ENCODE peak calls at places on chromosomes 3 and 15, in nine cellular contexts. One of them, this sample, is unnamed.

GRCh38 chr15:75198560-75199346 is 2.9 kb upstream of the C15orf39 start:
- DNase-seq in fibroblast of the aortic adventitia: peak; percentile 50
- DNase-seq in right lobe of liver: no peak
- DNase-seq in ovary: no peak
- DNase-seq in tibial artery: no peak
- DNase-seq in heart left ventricle: no peak
- DNase-seq in fibroblast of lung: peak; percentile 47
- DNase-seq in ascending aorta: no peak
- DNase-seq in K562: peak; percentile 59
- DNase-seq in this sample: peak; percentile 52

GRCh38 chr3:113468536-113468935 is 27.2 kb upstream of the CFAP44 start:
- DNase-seq in fibroblast of the aortic adventitia: no peak
- DNase-seq in right lobe of liver: no peak
- DNase-seq in ovary: no peak
- DNase-seq in tibial artery: no peak
- DNase-seq in heart left ventricle: no peak
- DNase-seq in fibroblast of lung: no peak
- DNase-seq in ascending aorta: no peak
- DNase-seq in K562: no peak
- DNase-seq in this sample: no peak

GRCh38 chr15:29136815-29137214 is 132.8 kb downstream of the NSMCE3 start:
- DNase-seq in fibroblast of the aortic adventitia: no peak
- DNase-seq in right lobe of liver: peak; percentile 22
- DNase-seq in ovary: no peak
- DNase-seq in tibial artery: no peak
- DNase-seq in heart left ventricle: no peak
- DNase-seq in fibroblast of lung: no peak
- DNase-seq in ascending aorta: peak; percentile 28
- DNase-seq in K562: no peak
- DNase-seq in this sample: no peak

GRCh38 chr15:70611286-70611685 is 152.1 kb downstream of the UACA start:
- DNase-seq in fibroblast of the aortic adventitia: no peak
- DNase-seq in right lobe of liver: no peak
- DNase-seq in ovary: no peak
- DNase-seq in tibial artery: no peak
- DNase-seq in heart left ventricle: no peak
- DNase-seq in fibroblast of lung: no peak
- DNase-seq in ascending aorta: no peak
- DNase-seq in K562: no peak
- DNase-seq in this sample: no peak

GRCh38 chr3:101824691-101825090 is 24.6 kb upstream of the NFKBIZ start:
- DNase-seq in fibroblast of the aortic adventitia: peak; percentile 50
- DNase-seq in right lobe of liver: no peak
- DNase-seq in ovary: no peak
- DNase-seq in tibial artery: no peak
- DNase-seq in heart left ventricle: no peak
- DNase-seq in fibroblast of lung: peak; percentile 39
- DNase-seq in ascending aorta: no peak
- DNase-seq in K562: no peak
- DNase-seq in this sample: no peak

GRCh38 chr3:190514163-190515153 is 573 bp downstream of the IL1RAP start:
- DNase-seq in fibroblast of the aortic adventitia: peak; percentile 63
- DNase-seq in right lobe of liver: peak; percentile 70
- DNase-seq in ovary: peak; percentile 27
- DNase-seq in tibial artery: peak; percentile 58
- DNase-seq in heart left ventricle: peak; percentile 50
- DNase-seq in fibroblast of lung: peak; percentile 62
- DNase-seq in ascending aorta: peak; percentile 67
- DNase-seq in K562: no peak
- DNase-seq in this sample: peak; percentile 33

GRCh38 chr3:107142786-107143185 is 234.5 kb upstream of the CCDC54 start:
- DNase-seq in fibroblast of the aortic adventitia: no peak
- DNase-seq in right lobe of liver: no peak
- DNase-seq in ovary: no peak
- DNase-seq in tibial artery: no peak
- DNase-seq in heart left ventricle: no peak
- DNase-seq in fibroblast of lung: no peak
- DNase-seq in ascending aorta: no peak
- DNase-seq in K562: no peak
- DNase-seq in this sample: no peak

GRCh38 chr3:65485826-65486592 is 552.7 kb downstream of the MAGI1 start:
- DNase-seq in fibroblast of the aortic adventitia: no peak
- DNase-seq in right lobe of liver: no peak
- DNase-seq in ovary: no peak
- DNase-seq in tibial artery: no peak
- DNase-seq in heart left ventricle: no peak
- DNase-seq in fibroblast of lung: peak; percentile 19
- DNase-seq in ascending aorta: no peak
- DNase-seq in K562: no peak
- DNase-seq in this sample: no peak

GRCh38 chr15:77029166-77030041 is 34.5 kb downstream of the PSTPIP1 start:
- DNase-seq in fibroblast of the aortic adventitia: no peak
- DNase-seq in right lobe of liver: peak; percentile 33
- DNase-seq in ovary: peak; percentile 12
- DNase-seq in tibial artery: no peak
- DNase-seq in heart left ventricle: peak; percentile 21
- DNase-seq in fibroblast of lung: no peak
- DNase-seq in ascending aorta: peak; percentile 53
- DNase-seq in K562: peak; percentile 22
- DNase-seq in this sample: peak; percentile 59

GRCh38 chr3:61985020-61985419 is 388.3 kb downstream of the FEZF2 start:
- DNase-seq in fibroblast of the aortic adventitia: peak; percentile 57
- DNase-seq in right lobe of liver: no peak
- DNase-seq in ovary: no peak
- DNase-seq in tibial artery: no peak
- DNase-seq in heart left ventricle: no peak
- DNase-seq in fibroblast of lung: peak; percentile 54
- DNase-seq in ascending aorta: no peak
- DNase-seq in K562: no peak
- DNase-seq in this sample: no peak

GRCh38 chr15:75578206-75578947 is 738 bp downstream of the PTPN9 start:
- DNase-seq in fibroblast of the aortic adventitia: no peak
- DNase-seq in right lobe of liver: peak; percentile 62
- DNase-seq in ovary: peak; percentile 30
- DNase-seq in tibial artery: no peak
- DNase-seq in heart left ventricle: peak; percentile 39
- DNase-seq in fibroblast of lung: peak; percentile 22
- DNase-seq in ascending aorta: no peak
- DNase-seq in K562: peak; percentile 46
- DNase-seq in this sample: peak; percentile 44

GRCh38 chr15:92906563-92907081 is 6.5 kb downstream of the CHD2 start:
- DNase-seq in fibroblast of the aortic adventitia: peak; percentile 62
- DNase-seq in right lobe of liver: no peak
- DNase-seq in ovary: no peak
- DNase-seq in tibial artery: no peak
- DNase-seq in heart left ventricle: no peak
- DNase-seq in fibroblast of lung: no peak
- DNase-seq in ascending aorta: no peak
- DNase-seq in K562: peak; percentile 77
- DNase-seq in this sample: no peak

GRCh38 chr3:114900908-114901307 is 246.2 kb downstream of the ZBTB20 start:
- DNase-seq in fibroblast of the aortic adventitia: no peak
- DNase-seq in right lobe of liver: no peak
- DNase-seq in ovary: no peak
- DNase-seq in tibial artery: no peak
- DNase-seq in heart left ventricle: no peak
- DNase-seq in fibroblast of lung: no peak
- DNase-seq in ascending aorta: no peak
- DNase-seq in K562: no peak
- DNase-seq in this sample: no peak

GRCh38 chr15:78037779-78038305 is 39.7 kb downstream of the TBC1D2B start:
- DNase-seq in fibroblast of the aortic adventitia: no peak
- DNase-seq in right lobe of liver: no peak
- DNase-seq in ovary: no peak
- DNase-seq in tibial artery: no peak
- DNase-seq in heart left ventricle: no peak
- DNase-seq in fibroblast of lung: no peak
- DNase-seq in ascending aorta: peak; percentile 56
- DNase-seq in K562: no peak
- DNase-seq in this sample: no peak

GRCh38 chr3:277873-278272 is 81.3 kb downstream of the CHL1 start:
- DNase-seq in fibroblast of the aortic adventitia: no peak
- DNase-seq in right lobe of liver: no peak
- DNase-seq in ovary: no peak
- DNase-seq in tibial artery: no peak
- DNase-seq in heart left ventricle: no peak
- DNase-seq in fibroblast of lung: no peak
- DNase-seq in ascending aorta: no peak
- DNase-seq in K562: no peak
- DNase-seq in this sample: no peak

GRCh38 chr15:49036650-49037545 is 9.3 kb downstream of the SECISBP2L start:
- DNase-seq in fibroblast of the aortic adventitia: peak; percentile 31
- DNase-seq in right lobe of liver: no peak
- DNase-seq in ovary: no peak
- DNase-seq in tibial artery: no peak
- DNase-seq in heart left ventricle: no peak
- DNase-seq in fibroblast of lung: peak; percentile 62
- DNase-seq in ascending aorta: no peak
- DNase-seq in K562: peak; percentile 9
- DNase-seq in this sample: no peak

GRCh38 chr15:90043611-90044010 is 42.5 kb downstream of the ZNF710 start:
- DNase-seq in fibroblast of the aortic adventitia: no peak
- DNase-seq in right lobe of liver: peak; percentile 15
- DNase-seq in ovary: no peak
- DNase-seq in tibial artery: no peak
- DNase-seq in heart left ventricle: no peak
- DNase-seq in fibroblast of lung: no peak
- DNase-seq in ascending aorta: no peak
- DNase-seq in K562: no peak
- DNase-seq in this sample: no peak

GRCh38 chr3:187080799-187081450 is 58.4 kb downstream of the RPL39L start:
- DNase-seq in fibroblast of the aortic adventitia: no peak
- DNase-seq in right lobe of liver: no peak
- DNase-seq in ovary: no peak
- DNase-seq in tibial artery: no peak
- DNase-seq in heart left ventricle: no peak
- DNase-seq in fibroblast of lung: no peak
- DNase-seq in ascending aorta: no peak
- DNase-seq in K562: no peak
- DNase-seq in this sample: no peak

GRCh38 chr3:125684199-125684598 is 88.9 kb upstream of the OSBPL11 start:
- DNase-seq in fibroblast of the aortic adventitia: peak; percentile 12
- DNase-seq in right lobe of liver: no peak
- DNase-seq in ovary: peak; percentile 42
- DNase-seq in tibial artery: no peak
- DNase-seq in heart left ventricle: no peak
- DNase-seq in fibroblast of lung: peak; percentile 81
- DNase-seq in ascending aorta: no peak
- DNase-seq in K562: peak; percentile 7
- DNase-seq in this sample: no peak
- TF ChIP-seq CTCF in fibroblast of the aortic adventitia: peak; percentile 34
- TF ChIP-seq CTCF in right lobe of liver: peak; percentile 32
- TF ChIP-seq CTCF in ovary: no peak
- TF ChIP-seq CTCF in tibial artery: peak; percentile 28
- TF ChIP-seq CTCF in heart left ventricle: peak; percentile 24
- TF ChIP-seq CTCF in fibroblast of lung: peak; percentile 36
- TF ChIP-seq CTCF in ascending aorta: no peak
- TF ChIP-seq CTCF in K562: peak; percentile 48
- TF ChIP-seq CTCF in this sample: peak; percentile 15

DNA sequence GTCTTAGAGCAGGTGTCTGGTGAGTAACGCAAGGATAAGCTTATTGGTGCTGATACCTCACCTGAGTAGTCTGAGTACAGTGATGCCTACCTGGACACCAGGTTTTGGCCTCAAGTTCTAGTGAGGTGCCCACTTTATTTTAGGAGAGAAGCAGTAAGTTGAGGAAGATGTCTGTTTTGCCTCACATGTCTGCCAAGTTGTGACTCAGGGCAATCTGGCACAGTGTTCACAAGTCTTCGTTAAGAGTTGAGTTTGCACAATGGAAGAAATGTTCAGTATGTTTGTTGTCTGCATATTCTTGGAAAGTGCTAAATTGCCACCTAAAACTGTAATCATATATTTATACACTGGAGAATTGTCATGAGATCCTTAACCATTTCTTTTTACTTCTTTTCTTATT is 122.2 kb downstream of the KCNH8 start:
- DNase-seq in fibroblast of the aortic adventitia: no peak
- DNase-seq in right lobe of liver: no peak
- DNase-seq in ovary: no peak
- DNase-seq in tibial artery: no peak
- DNase-seq in heart left ventricle: no peak
- DNase-seq in fibroblast of lung: no peak
- DNase-seq in ascending aorta: no peak
- DNase-seq in K562: no peak
- DNase-seq in this sample: no peak
- TF ChIP-seq CTCF in fibroblast of the aortic adventitia: no peak
- TF ChIP-seq CTCF in right lobe of liver: no peak
- TF ChIP-seq CTCF in ovary: no peak
- TF ChIP-seq CTCF in tibial artery: no peak
- TF ChIP-seq CTCF in heart left ventricle: no peak
- TF ChIP-seq CTCF in fibroblast of lung: no peak
- TF ChIP-seq CTCF in ascending aorta: no peak
- TF ChIP-seq CTCF in K562: no peak
- TF ChIP-seq CTCF in this sample: no peak

DNA sequence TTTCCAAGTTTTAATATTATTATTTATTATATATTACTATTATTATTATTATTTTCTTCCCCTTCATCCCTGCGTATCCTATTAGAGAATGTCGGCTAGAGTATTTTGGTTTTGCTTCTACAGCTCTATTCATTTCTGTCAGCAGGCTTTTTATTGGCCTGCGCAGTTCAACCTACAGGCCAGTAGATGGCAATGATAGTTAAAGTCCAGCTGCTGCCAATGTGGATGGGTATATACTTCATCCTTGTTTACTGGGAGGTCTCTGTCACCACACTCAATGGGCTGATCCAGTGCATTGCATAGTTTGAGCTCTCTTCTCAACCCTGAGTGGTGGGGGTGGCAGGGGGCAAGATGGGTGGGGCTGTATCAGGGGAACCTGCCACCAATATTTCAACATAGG is 799.8 kb downstream of the NSUN3 start:
- DNase-seq in fibroblast of the aortic adventitia: peak; percentile 1
- DNase-seq in right lobe of liver: no peak
- DNase-seq in ovary: no peak
- DNase-seq in tibial artery: no peak
- DNase-seq in heart left ventricle: no peak
- DNase-seq in fibroblast of lung: no peak
- DNase-seq in ascending aorta: no peak
- DNase-seq in K562: peak; percentile 3
- DNase-seq in this sample: no peak
- TF ChIP-seq CTCF in fibroblast of the aortic adventitia: peak; percentile 44
- TF ChIP-seq CTCF in right lobe of liver: peak; percentile 53
- TF ChIP-seq CTCF in ovary: no peak
- TF ChIP-seq CTCF in tibial artery: no peak
- TF ChIP-seq CTCF in heart left ventricle: peak; percentile 40
- TF ChIP-seq CTCF in fibroblast of lung: peak; percentile 38
- TF ChIP-seq CTCF in ascending aorta: no peak
- TF ChIP-seq CTCF in K562: no peak
- TF ChIP-seq CTCF in this sample: peak; percentile 47

DNA sequence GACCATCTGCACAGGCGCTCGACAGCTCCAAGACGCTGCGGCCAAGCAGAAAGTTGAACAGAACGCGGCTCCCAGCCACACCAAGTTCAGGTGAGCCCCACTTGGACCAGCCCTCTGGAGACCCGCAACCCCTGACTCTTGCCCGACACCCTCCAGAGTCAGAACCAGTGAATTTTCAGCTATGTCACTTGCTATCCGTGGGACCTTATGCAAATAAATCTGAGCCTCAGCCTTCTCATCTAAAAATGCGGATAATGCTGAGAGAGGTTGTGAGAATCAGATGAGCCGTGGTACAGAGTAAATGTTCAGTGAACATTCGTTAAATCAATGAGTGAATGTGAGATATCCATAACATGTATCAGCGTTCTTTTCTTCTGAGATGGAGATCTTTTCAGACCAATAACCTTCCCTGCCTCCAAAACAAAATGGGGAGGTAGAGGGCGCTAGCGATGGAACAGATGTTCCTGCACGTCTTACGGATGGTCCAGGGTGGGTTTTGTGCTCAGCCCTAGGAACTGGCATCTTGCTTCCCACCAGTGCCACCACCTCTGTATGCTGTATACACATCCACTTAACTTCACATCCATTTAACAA is 524 bp downstream of the MRPS11 start:
- DNase-seq in fibroblast of the aortic adventitia: peak; percentile 18
- DNase-seq in right lobe of liver: no peak
- DNase-seq in ovary: no peak
- DNase-seq in tibial artery: no peak
- DNase-seq in heart left ventricle: no peak
- DNase-seq in fibroblast of lung: peak; percentile 29
- DNase-seq in ascending aorta: no peak
- DNase-seq in K562: peak; percentile 51
- DNase-seq in this sample: no peak
- TF ChIP-seq CTCF in fibroblast of the aortic adventitia: peak; percentile 52
- TF ChIP-seq CTCF in right lobe of liver: peak; percentile 10
- TF ChIP-seq CTCF in ovary: no peak
- TF ChIP-seq CTCF in tibial artery: no peak
- TF ChIP-seq CTCF in heart left ventricle: no peak
- TF ChIP-seq CTCF in fibroblast of lung: peak; percentile 35
- TF ChIP-seq CTCF in ascending aorta: no peak
- TF ChIP-seq CTCF in K562: peak; percentile 7
- TF ChIP-seq CTCF in this sample: no peak

This sample was measured in transverse colon.